ENCODE peak calls at places on chromosomes 11 and 22, in seven cellular contexts. I, A, S, W, F, Y and H are unnamed samples.

GRCh38 chr11:46335858-46336600 is 11.2 kb upstream of the DGKZ start:
- DNase-seq in S (no peak), W (no peak), Y (no peak), I (no peak), F (no peak), A (no peak), H (no peak)

GRCh38 chr11:111715142-111715816 is 50.9 kb downstream of the PPP2R1B start:
- DNase-seq in F (no peak), Y (no peak), A (no peak), S (no peak), W (no peak), I (no peak), H (no peak)

GRCh38 chr22:32811788-32812187 is 10.3 kb downstream of the TIMP3 start:
- DNase-seq in A (no peak), S (no peak), Y (no peak), W (no peak), I (no peak), F (no peak), H (no peak)

GRCh38 chr11:45238724-45239123 is 47.4 kb downstream of the SYT13 start:
- DNase-seq in I (no peak), Y (no peak), S (no peak), W (peak; percentile 31), A (no peak), F (peak; percentile 91), H (no peak)

GRCh38 chr11:77125695-77126094 is 2.4 kb upstream of the MYO7A start:
- DNase-seq in F (no peak), W (no peak), A (no peak), Y (peak; percentile 27), S (no peak), I (no peak), H (no peak)

GRCh38 chr22:45233827-45234226 is 6.9 kb downstream of the KIAA0930 start:
- DNase-seq in A (no peak), W (no peak), Y (no peak), S (no peak), I (no peak), F (no peak), H (no peak)

GRCh38 chr11:94511932-94512781 is at the start of gene C11orf97:
- DNase-seq in S (peak; percentile 45), F (no peak), I (peak; percentile 81), Y (peak; percentile 80), W (peak; percentile 28), A (peak; percentile 19), H (peak; percentile 85)

GRCh38 chr11:3995949-3996554 is 98.5 kb upstream of the RRM1 start:
- DNase-seq in W (no peak), I (no peak), A (no peak), F (peak; percentile 22), S (peak; percentile 21), Y (no peak), H (no peak)

GRCh38 chr11:96065379-96065778 is 141.5 kb upstream of the MTMR2 start:
- DNase-seq in A (no peak), I (no peak), W (no peak), F (no peak), S (no peak), Y (no peak), H (no peak)
- H3K9me3 ChIP-seq in A (no peaks in the 10 kb centered on the region), I (no peaks in the 10 kb centered on the region), W (no peaks in the 10 kb centered on the region), F (no peaks in the 10 kb centered on the region), S (no peaks in the 10 kb centered on the region), Y (no peaks in the 10 kb centered on the region), H (no peaks in the 10 kb centered on the region)

DNA sequence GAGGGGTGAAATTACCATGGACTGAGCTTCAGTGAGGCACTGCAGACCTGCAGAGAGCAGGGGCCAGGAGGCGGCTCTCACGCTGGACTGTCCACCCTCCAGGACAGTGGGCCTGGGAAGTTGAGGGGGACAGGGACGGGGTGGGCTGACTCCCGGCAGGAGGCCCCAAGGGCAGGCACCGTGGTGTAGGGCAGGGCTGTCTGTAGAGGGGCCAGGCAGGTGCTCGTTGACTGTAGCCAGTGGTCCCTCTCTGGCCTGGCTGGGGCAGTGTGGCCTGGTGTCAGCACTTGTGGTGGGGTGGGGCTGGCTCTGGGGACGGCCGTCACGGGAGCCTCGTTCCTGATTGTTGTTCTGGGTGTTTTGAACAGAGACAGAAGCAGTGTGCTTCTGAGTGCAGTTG is 46.4 kb downstream of the MUC6 start:
- DNase-seq in S (no peak), Y (no peak), A (no peak), I (no peak), W (no peak), F (no peak), H (no peak)
- H3K36me3 ChIP-seq in S (peaks cover 64% of the 10 kb centered on the region), Y (peaks cover 86% of the 10 kb centered on the region), A (peaks cover 78% of the 10 kb centered on the region), I (peaks cover 13% of the 10 kb centered on the region), W (peaks cover 9% of the 10 kb centered on the region), F (peaks cover 3% of the 10 kb centered on the region), H (peaks cover 19% of the 10 kb centered on the region)

GRCh38 chr11:70798296-70798695 is 400.0 kb downstream of the CTTN start:
- DNase-seq in A (no peak), Y (peak; percentile 28), F (no peak), W (no peak), S (no peak), I (no peak), H (no peak)
- H3K9me3 ChIP-seq in A (no peaks in the 10 kb centered on the region), Y (peaks cover 20% of the 10 kb centered on the region), F (peaks cover 3% of the 10 kb centered on the region), W (no peaks in the 10 kb centered on the region), S (peaks cover 10% of the 10 kb centered on the region), I (no peaks in the 10 kb centered on the region), H (no peaks in the 10 kb centered on the region)

DNA sequence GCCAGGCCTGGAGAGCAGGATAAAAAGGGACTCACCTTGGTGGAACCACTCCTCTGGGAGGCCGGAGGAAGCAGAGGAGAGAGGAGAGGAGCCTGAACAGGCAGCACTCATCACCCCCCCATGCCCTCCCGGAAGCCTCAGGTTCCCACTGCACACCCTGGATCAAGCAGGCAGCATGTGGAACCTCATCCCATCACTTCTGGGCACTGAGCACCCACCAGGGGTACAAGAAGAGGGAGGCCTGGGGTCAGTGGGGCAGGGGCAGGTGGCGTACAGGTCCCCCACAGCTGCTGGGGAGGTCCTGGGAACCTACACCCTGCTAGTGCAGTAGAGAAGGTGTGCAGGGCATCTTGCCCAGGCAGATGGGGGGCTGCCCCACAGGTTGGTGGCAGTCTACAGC is 35.1 kb upstream of the TXNRD2 start:
- DNase-seq in I (no peak), W (no peak), A (no peak), Y (no peak), F (no peak), S (no peak), H (no peak)
- H3K36me3 ChIP-seq in I (no peaks in the 10 kb centered on the region), W (no peaks in the 10 kb centered on the region), A (no peaks in the 10 kb centered on the region), Y (peaks cover 86% of the 10 kb centered on the region), F (no peaks in the 10 kb centered on the region), S (peaks cover 31% of the 10 kb centered on the region), H (no peaks in the 10 kb centered on the region)

DNA sequence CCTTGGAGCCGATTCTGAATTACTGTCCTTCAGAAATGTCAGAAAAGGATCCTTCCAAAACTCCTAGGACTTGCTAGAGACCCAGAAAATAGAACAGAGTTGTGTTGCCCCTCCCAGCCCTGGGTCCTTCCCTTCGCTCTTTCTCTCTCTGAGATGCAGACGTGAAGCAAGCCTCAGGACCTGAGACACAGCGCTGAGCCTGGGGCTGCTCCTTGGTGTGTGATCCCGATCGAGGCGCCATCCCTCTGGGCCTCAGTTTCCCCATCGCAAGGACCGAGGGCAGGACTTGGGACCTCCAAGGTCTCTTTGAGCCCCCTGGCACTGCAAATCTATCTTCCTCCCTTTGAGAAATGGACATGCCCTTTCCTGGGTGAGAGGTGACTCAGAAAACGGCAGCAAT is 533.5 kb downstream of the TBC1D22A start:
- DNase-seq in S (no peak), Y (no peak), A (no peak), I (no peak), W (no peak), F (no peak), H (no peak)
- H3K9me3 ChIP-seq in S (no peaks in the 10 kb centered on the region), Y (no peaks in the 10 kb centered on the region), A (no peaks in the 10 kb centered on the region), I (no peaks in the 10 kb centered on the region), W (peaks cover 52% of the 10 kb centered on the region), F (no peaks in the 10 kb centered on the region), H (no peaks in the 10 kb centered on the region)

DNA sequence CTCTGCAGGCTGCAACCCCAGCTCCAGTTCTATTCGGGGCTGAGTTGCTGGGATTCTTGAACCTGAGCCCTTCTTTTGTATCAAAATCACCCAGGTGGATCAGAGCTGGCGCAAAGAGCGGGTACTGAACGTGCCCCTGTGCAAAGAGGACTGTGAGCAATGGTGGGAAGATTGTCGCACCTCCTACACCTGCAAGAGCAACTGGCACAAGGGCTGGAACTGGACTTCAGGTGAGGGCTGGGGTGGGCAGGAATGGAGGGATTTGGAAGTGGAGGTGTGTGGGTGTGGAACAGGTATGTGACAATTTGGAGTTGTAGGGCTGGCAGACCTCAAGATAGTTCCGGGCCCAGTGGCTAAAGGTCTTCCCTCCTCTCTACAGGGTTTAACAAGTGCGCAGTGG is 3.6 kb downstream of the FOLR1 start:
- DNase-seq in F (no peak), I (no peak), W (no peak), A (no peak), S (no peak), Y (no peak), H (no peak)
- H3K36me3 ChIP-seq in F (no peaks in the 10 kb centered on the region), I (no peaks in the 10 kb centered on the region), W (no peaks in the 10 kb centered on the region), A (no peaks in the 10 kb centered on the region), S (no peaks in the 10 kb centered on the region), Y (no peaks in the 10 kb centered on the region), H (no peaks in the 10 kb centered on the region)

GRCh38 chr11:125802387-125802786 is 14.5 kb downstream of the PATE3 start:
- DNase-seq in F (no peak), W (no peak), A (no peak), Y (no peak), I (no peak), S (no peak), H (no peak)

GRCh38 chr11:125797641-125798040 is 9.7 kb downstream of the PATE3 start:
- DNase-seq in A (no peak), W (no peak), Y (no peak), S (no peak), F (no peak), I (no peak), H (no peak)

GRCh38 chr11:125799808-125800207 is 11.9 kb downstream of the PATE3 start:
- DNase-seq in A (no peak), W (no peak), F (no peak), I (no peak), S (no peak), Y (no peak), H (no peak)
- H3K9me3 ChIP-seq in A (peaks cover 5% of the 10 kb centered on the region), W (no peaks in the 10 kb centered on the region), F (peaks cover 7% of the 10 kb centered on the region), I (no peaks in the 10 kb centered on the region), S (peaks cover 57% of the 10 kb centered on the region), Y (peaks cover 55% of the 10 kb centered on the region), H (no peaks in the 10 kb centered on the region)